ENCODE peak calls at places on chromosomes 1 and 21, in six cellular contexts. I is cardiac muscle cell, U is hepatocyte, K is GM23338, Q is upper lobe of right lung, V is ovary. Y is an unnamed sample.
A peak's percentile ranks its signal among the peaks of the same experiment; 100 is the strongest.

GRCh38 chr1:150881331-150882070 is 5.1 kb upstream of the ARNT start:
- DNase-seq in I (no peak), U (no peak), K (no peak), Q (no peak), V (no peak), Y (no peak)

GRCh38 chr1:33918368-33918767 is 54.5 kb downstream of the HMGB4 start:
- DNase-seq in I (no peak), U (no peak), K (no peak), Q (no peak), V (no peak), Y (no peak)

GRCh38 chr1:35447278-35447677 is 109.9 kb downstream of the KIAA0319L start:
- DNase-seq in I (no peak), U (no peak), K (no peak), Q (no peak), V (no peak), Y (no peak)

GRCh38 chr1:19828546-19828945 is 13.5 kb upstream of the RNF186 start:
- DNase-seq in I (no peak), U (peak; percentile 27), K (no peak), Q (no peak), V (no peak), Y (no peak)

GRCh38 chr1:28592314-28593071 is 428 bp downstream of the RAB42 start:
- DNase-seq in I (peak; percentile 39), U (peak; percentile 39), K (peak; percentile 42), Q (peak; percentile 71), V (no peak), Y (no peak)

GRCh38 chr21:43923391-43923790 is 58.4 kb downstream of the AGPAT3 start:
- DNase-seq in I (no peak), U (no peak), K (no peak), Q (no peak), V (no peak), Y (no peak)

GRCh38 chr1:155323729-155324040 is 3.0 kb downstream of the RUSC1 start:
- DNase-seq in I (peak; percentile 90), U (peak; percentile 94), K (peak; percentile 91), Q (peak; percentile 93), V (peak; percentile 94), Y (peak; percentile 64)

GRCh38 chr1:26998319-26999300 is 5.1 kb downstream of the TRNP1 start:
- DNase-seq in I (no peak), U (peak; percentile 32), K (peak; percentile 26), Q (no peak), V (no peak), Y (no peak)

GRCh38 chr1:157697781-157698569 is 2.6 kb downstream of the FCRL3 start:
- DNase-seq in I (no peak), U (no peak), K (peak; percentile 10), Q (no peak), V (no peak), Y (no peak)

GRCh38 chr1:46062651-46063319 is 69.6 kb downstream of the PIK3R3 start:
- DNase-seq in I (no peak), U (peak; percentile 14), K (no peak), Q (no peak), V (no peak), Y (no peak)

GRCh38 chr1:203934027-203934426 is 72.6 kb downstream of the SNRPE start:
- DNase-seq in I (no peak), U (no peak), K (no peak), Q (no peak), V (no peak), Y (no peak)

GRCh38 chr1:186474208-186474607 is 13.3 kb upstream of the PDC start:
- DNase-seq in I (no peak), U (peak; percentile 15), K (no peak), Q (no peak), V (no peak), Y (no peak)

GRCh38 chr1:29868944-29869343 is 632.6 kb downstream of the PTPRU start:
- DNase-seq in I (no peak), U (no peak), K (no peak), Q (no peak), V (no peak), Y (no peak)

GRCh38 chr1:15326691-15327530 is 79.9 kb downstream of the FHAD1 start:
- DNase-seq in I (no peak), U (no peak), K (no peak), Q (no peak), V (peak; percentile 40), Y (no peak)

GRCh38 chr1:204380293-204380831 is 20.6 kb upstream of the PLEKHA6 start:
- DNase-seq in I (no peak), U (no peak), K (no peak), Q (no peak), V (no peak), Y (no peak)

GRCh38 chr1:109490934-109491302 is 3.0 kb upstream of the CYB561D1 start:
- DNase-seq in I (no peak), U (no peak), K (no peak), Q (no peak), V (no peak), Y (no peak)

GRCh38 chr1:109488696-109489095 is 5.0 kb downstream of the ATXN7L2 start:
- DNase-seq in I (no peak), U (no peak), K (no peak), Q (no peak), V (no peak), Y (no peak)

GRCh38 chr1:109490029-109490933 is 3.6 kb upstream of the CYB561D1 start:
- DNase-seq in I (peak; percentile 74), U (peak; percentile 78), K (peak; percentile 76), Q (no peak), V (peak; percentile 73), Y (peak; percentile 51)

GRCh38 chr1:109491372-109491771 is 2.5 kb upstream of the CYB561D1 start:
- DNase-seq in I (no peak), U (no peak), K (no peak), Q (no peak), V (no peak), Y (no peak)

DNA sequence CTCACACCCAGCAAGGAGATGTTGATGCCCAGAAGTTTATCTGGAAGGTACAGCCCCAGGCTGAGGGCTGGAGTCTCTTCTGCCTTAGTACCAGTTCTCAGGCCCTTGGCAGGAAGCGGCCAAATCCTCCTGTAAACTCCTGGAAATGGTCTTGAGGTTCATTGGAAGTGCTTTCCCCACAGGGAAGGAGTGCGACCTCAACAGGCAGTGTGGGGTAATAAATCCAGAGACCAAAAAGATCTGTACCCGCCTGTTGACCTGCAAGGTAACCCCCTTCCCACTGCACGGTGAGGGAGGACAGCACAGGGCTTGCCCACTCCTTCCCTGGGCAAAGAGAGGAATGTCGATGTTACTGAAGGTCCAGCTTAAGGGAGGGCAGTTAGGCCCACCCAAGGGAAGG is 4.5 kb downstream of the ATXN7L2 start:
- DNase-seq in I (no peak), U (no peak), K (peak; percentile 58), Q (no peak), V (no peak), Y (no peak)
- TF ChIP-seq CTCF in I (no peak), U (no peak), K (peak; percentile 69), Q (no peak), V (no peak), Y (no peak)

DNA sequence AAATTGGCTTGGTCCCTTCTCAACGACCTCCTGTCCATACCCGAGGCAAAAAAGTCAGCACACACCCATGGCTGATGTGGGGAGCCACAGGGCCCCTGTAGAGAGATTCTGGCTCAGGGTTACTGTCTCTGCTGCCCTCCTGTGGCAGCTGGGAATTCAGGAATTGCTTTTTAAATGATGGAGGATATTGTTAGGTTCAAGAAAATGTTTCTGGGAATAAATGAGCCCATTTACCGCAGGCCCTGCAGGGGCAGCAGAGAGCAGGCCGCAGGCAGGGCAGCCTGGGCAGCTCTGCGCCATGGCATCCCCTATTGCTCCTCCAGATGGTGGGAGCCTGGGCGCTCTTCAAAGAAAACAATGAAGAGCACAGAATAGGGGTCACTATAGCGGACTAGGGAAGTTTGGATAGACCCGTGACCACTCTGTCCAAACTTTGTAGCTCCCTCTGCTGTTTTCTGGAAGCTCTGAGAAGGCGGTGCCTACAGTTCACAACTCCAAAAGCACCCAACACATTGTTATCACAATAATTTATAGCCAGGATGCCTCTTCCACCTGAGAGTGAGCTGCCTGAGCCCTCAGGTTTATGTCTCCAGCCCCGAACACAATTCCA is 201.1 kb downstream of the BACH1 start:
- DNase-seq in I (no peak), U (no peak), K (peak; percentile 84), Q (no peak), V (no peak), Y (no peak)
- TF ChIP-seq CTCF in I (peak; percentile 60), U (peak; percentile 40), K (peak; percentile 77), Q (peak; percentile 40), V (no peak), Y (peak; percentile 50)

DNA sequence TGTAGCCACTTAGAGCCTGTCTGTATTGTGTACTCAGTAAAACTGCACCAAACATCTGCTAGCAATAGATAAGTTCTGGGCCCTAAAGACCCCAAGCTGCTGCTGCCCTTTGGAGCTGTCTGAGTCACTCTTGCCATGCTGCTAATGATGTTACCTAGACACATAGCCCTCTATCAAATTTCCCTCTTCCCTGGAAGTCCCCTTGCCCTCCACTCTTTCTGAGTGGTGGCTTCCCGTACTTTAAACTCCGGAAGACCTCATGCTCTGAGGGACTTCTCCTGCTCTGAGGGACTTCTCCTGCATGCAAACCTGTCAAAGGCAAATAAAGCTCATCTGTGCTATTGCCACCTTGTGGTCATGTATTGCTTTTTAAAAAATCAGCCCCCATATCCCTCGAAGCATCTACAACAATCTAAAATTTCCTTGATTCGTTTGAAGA is 34.0 kb downstream of the FH start:
- DNase-seq in I (no peak), U (peak; percentile 8), K (peak; percentile 59), Q (no peak), V (no peak), Y (no peak)
- TF ChIP-seq CTCF in I (peak; percentile 35), U (peak; percentile 39), K (peak; percentile 65), Q (peak; percentile 16), V (no peak), Y (peak; percentile 56)

GRCh38 chr1:227793079-227793947 is 22.2 kb upstream of the PRSS38 start:
- DNase-seq in I (no peak), U (no peak), K (no peak), Q (peak; percentile 59), V (no peak), Y (no peak)

GRCh38 chr1:227790868-227791267 is 24.6 kb upstream of the PRSS38 start:
- DNase-seq in I (no peak), U (no peak), K (no peak), Q (no peak), V (no peak), Y (no peak)

GRCh38 chr1:227793948-227794812 is 21.3 kb upstream of the PRSS38 start:
- DNase-seq in I (peak; percentile 55), U (peak; percentile 60), K (peak; percentile 84), Q (peak; percentile 68), V (peak; percentile 81), Y (no peak)

GRCh38 chr1:227791425-227792090 is 23.9 kb upstream of the PRSS38 start:
- DNase-seq in I (no peak), U (no peak), K (no peak), Q (no peak), V (no peak), Y (no peak)

DNA sequence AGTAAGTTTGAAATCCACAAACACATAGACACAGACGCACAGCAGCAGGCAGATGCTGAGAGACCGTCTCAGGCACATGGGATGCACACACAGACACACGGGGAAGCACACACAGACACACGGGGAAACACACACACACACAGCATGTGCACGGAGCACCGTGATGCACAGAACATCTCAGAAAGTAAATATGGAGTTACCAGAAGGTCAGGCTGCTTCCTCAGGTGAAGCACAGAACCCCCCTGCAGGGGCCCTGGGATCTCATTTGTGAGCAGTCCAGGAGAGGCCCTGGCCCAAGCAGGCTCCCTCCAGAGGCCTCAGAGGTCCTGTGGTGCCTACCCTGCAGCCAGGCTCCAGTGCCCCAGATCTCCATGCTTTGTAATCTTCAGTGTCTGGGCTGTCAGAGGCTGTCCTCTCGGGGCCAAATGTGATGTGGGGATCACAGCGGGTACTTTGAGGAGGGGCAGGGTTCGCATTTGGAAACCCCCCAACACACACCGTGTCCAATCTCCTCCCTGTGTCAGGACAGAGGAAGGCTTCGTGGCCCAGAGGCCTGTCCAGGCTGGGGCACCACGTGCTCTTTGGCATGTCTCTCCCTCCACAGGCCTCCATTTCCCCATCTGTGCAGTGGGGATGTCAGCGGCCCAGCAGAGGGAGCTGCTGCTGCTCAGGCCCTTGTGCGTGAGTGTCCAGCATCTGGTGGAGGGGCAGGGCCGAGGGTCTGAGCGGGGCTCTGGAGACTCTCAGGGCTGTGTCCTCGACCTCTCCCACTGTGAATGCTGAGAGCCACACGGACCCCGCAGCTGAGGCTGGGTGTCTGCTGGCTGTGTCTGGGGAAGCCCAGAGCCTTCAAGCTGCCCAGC is 23.0 kb upstream of the PRSS38 start:
- DNase-seq in I (no peak), U (no peak), K (peak; percentile 21), Q (no peak), V (peak; percentile 16), Y (no peak)
- TF ChIP-seq CTCF in I (no peak), U (no peak), K (peak; percentile 78), Q (peak; percentile 7), V (no peak), Y (no peak)

Y was measured in progenitor cell of endocrine pancreas.